ENCODE peak calls at places on chromosomes 7 and 10, in nine cellular contexts. W, M, B, P, D, U, S, G and Z are unnamed samples.

GRCh38 chr10:3978762-3979161 is 193.8 kb upstream of the KLF6 start:
- DNase-seq in W (no peak), M (no peak), B (no peak), P (no peak), D (no peak), U (no peak), S (no peak), G (no peak), Z (no peak)

GRCh38 chr7:1122832-1123501 is 35.1 kb downstream of the GPER1 start:
- DNase-seq in W (no peak), M (no peak), B (peak; percentile 42), P (no peak), D (no peak), U (no peak), S (no peak), G (no peak), Z (no peak)

GRCh38 chr7:78141533-78142281 is 343.1 kb downstream of the PHTF2 start:
- DNase-seq in W (peak; percentile 42), M (no peak), B (no peak), P (no peak), D (no peak), U (peak; percentile 14), S (no peak), G (no peak), Z (no peak)

GRCh38 chr7:25666671-25667060 is 438.4 kb upstream of the NPVF start:
- DNase-seq in W (no peak), M (no peak), B (no peak), P (no peak), D (no peak), U (no peak), S (no peak), G (no peak), Z (no peak)

GRCh38 chr10:132865851-132866600 is 76.3 kb downstream of the CFAP46 start:
- DNase-seq in W (no peak), M (no peak), B (no peak), P (no peak), D (no peak), U (no peak), S (peak; percentile 17), G (peak; percentile 4), Z (no peak)

GRCh38 chr10:112340601-112341000 is 33.3 kb upstream of the ACSL5 start:
- DNase-seq in W (no peak), M (no peak), B (no peak), P (no peak), D (no peak), U (no peak), S (no peak), G (no peak), Z (no peak)

GRCh38 chr10:77301305-77301730 is 336.3 kb downstream of the KCNMA1 start:
- DNase-seq in W (peak; percentile 55), M (no peak), B (no peak), P (no peak), D (no peak), U (peak; percentile 65), S (no peak), G (no peak), Z (no peak)

GRCh38 chr10:103281753-103282152 is 4.8 kb downstream of the INA start:
- DNase-seq in W (peak; percentile 12), M (no peak), B (no peak), P (no peak), D (no peak), U (no peak), S (no peak), G (no peak), Z (peak; percentile 67)

GRCh38 chr10:37856881-37857286 is 526 bp downstream of the ZNF248 start:
- DNase-seq in W (no peak), M (peak; percentile 39), B (peak; percentile 28), P (peak; percentile 7), D (peak; percentile 17), U (no peak), S (peak; percentile 27), G (peak; percentile 35), Z (peak; percentile 44)

GRCh38 chr7:88859288-88859687 is 63.8 kb upstream of the TEX47 start:
- DNase-seq in W (no peak), M (no peak), B (no peak), P (no peak), D (no peak), U (no peak), S (no peak), G (no peak), Z (no peak)

GRCh38 chr7:155858521-155859061 is 46.3 kb upstream of the SHH start:
- DNase-seq in W (peak; percentile 44), M (no peak), B (no peak), P (no peak), D (no peak), U (peak; percentile 11), S (peak; percentile 27), G (no peak), Z (no peak)

GRCh38 chr7:18689535-18689934 is 194.0 kb downstream of the HDAC9 start:
- DNase-seq in W (no peak), M (no peak), B (no peak), P (no peak), D (no peak), U (no peak), S (no peak), G (no peak), Z (no peak)

GRCh38 chr10:77532068-77532467 is 105.5 kb downstream of the KCNMA1 start:
- DNase-seq in W (peak; percentile 60), M (no peak), B (no peak), P (peak; percentile 90), D (no peak), U (peak; percentile 65), S (no peak), G (no peak), Z (no peak)

GRCh38 chr7:80783688-80784327 is 135.0 kb downstream of the SEMA3C start:
- DNase-seq in W (peak; percentile 27), M (no peak), B (no peak), P (peak; percentile 19), D (no peak), U (peak; percentile 35), S (no peak), G (no peak), Z (no peak)

GRCh38 chr10:6228010-6228511 is 25.3 kb downstream of the PFKFB3 start:
- DNase-seq in W (peak; percentile 69), M (no peak), B (no peak), P (peak; percentile 74), D (no peak), U (peak; percentile 83), S (no peak), G (no peak), Z (no peak)

GRCh38 chr10:123135415-123136141 is at the start of gene HMX3:
- DNase-seq in W (peak; percentile 54), M (peak; percentile 52), B (no peak), P (no peak), D (no peak), U (peak; percentile 55), S (no peak), G (no peak), Z (no peak)

GRCh38 chr10:70234668-70235447 is 1.6 kb upstream of the PPA1 start:
- DNase-seq in W (peak; percentile 86), M (no peak), B (no peak), P (peak; percentile 42), D (no peak), U (peak; percentile 73), S (no peak), G (no peak), Z (no peak)

GRCh38 chr7:23055582-23056178 is 41.8 kb upstream of the HYCC1 start:
- DNase-seq in W (peak; percentile 76), M (peak; percentile 66), B (no peak), P (peak; percentile 73), D (no peak), U (peak; percentile 82), S (peak; percentile 31), G (no peak), Z (peak; percentile 67)

DNA sequence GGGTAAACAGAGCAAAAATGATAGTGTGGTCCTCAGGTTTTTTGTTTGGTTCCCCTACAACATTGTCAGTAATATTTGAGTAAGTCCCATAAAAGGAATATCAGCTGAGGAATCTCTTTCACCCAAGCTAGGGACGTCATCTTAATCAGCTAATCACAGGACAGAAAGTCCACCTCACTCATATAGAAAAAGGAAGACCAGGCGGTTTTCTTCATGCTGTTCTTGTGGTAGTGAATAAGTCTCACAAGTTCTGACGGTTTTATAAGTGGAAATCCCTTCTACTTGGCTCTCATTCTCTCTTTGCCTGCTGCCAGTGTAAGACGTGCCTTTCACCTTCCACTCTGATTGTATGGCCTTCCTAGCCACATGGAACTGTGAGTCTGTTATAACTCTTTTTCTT is 308.1 kb upstream of the PFKP start:
- DNase-seq in W (no peak), M (no peak), B (no peak), P (no peak), D (no peak), U (no peak), S (no peak), G (no peak), Z (no peak)
- H3K4me3 ChIP-seq in W (no peak overlapping the region), M (no peak overlapping the region), B (no peak overlapping the region), P (no peak overlapping the region), D (no peak overlapping the region), U (no peak overlapping the region), S (no peak overlapping the region), G (no peak overlapping the region), Z (no peak overlapping the region)

DNA sequence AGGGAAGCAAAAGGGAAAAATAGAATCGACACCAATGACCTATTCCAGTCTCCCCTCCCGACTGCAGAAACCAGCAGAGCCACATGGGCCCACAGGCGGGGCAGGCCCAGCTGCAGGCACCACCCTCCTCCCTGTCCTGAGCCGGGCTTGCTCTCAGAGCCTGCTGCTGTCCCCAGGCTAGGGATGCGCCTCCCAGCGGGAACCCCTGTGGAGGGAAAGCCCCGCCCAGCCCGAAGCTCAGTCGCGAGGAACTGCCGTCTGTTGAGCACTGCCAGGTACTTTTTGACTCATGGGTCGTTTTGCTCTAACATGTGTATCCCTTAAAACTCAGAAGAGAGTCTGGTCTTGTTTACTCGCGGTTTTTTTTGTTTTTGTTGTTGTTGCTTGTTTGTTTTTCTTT is 124.5 kb upstream of the RET start:
- DNase-seq in W (no peak), M (no peak), B (no peak), P (no peak), D (peak; percentile 58), U (no peak), S (peak; percentile 25), G (peak; percentile 70), Z (no peak)
- H3K4me3 ChIP-seq in W (no peak overlapping the region), M (no peak overlapping the region), B (no peak overlapping the region), P (no peak overlapping the region), D (no peak overlapping the region), U (no peak overlapping the region), S (no peak overlapping the region), G (no peak overlapping the region), Z (no peak overlapping the region)

DNA sequence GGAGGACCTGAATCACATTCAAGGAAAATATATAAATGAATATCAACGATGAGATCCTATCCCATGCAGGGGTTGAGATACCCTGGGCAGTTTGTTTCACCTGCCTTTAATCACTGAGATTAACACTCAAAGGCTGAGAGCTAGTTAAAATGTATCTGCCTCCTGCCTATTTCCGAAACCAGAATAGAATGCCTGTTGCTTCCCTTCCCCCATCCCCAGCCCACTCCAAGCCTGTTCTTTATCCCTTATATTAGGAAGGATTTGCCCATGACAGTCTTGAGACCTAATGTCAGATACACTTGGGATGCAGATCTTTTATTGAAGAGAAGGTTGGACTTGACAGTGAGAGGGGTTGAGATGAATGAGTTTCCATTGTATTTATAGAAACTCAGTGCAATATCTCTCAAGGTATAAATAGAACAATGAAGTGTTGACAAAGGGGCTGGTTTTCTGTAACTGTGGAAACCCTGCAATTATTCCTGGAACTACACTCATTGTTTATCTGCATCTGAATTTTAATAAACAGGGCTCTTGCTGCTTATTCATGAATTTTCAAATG is 66.6 kb downstream of the SORCS3 start:
- DNase-seq in W (no peak), M (no peak), B (no peak), P (no peak), D (no peak), U (no peak), S (no peak), G (no peak), Z (no peak)
- H3K4me3 ChIP-seq in W (no peak overlapping the region), M (no peak overlapping the region), B (no peak overlapping the region), P (no peak overlapping the region), D (no peak overlapping the region), U (no peak overlapping the region), S (no peak overlapping the region), G (no peak overlapping the region), Z (no peak overlapping the region)

GRCh38 chr7:114930107-114930521 is 8.2 kb downstream of the MDFIC start:
- DNase-seq in W (peak; percentile 60), M (no peak), B (no peak), P (no peak), D (no peak), U (peak; percentile 45), S (no peak), G (no peak), Z (no peak)
- H3K4me3 ChIP-seq in W (no peak overlapping the region), M (peak overlapping the region; percentile 21), B (no peak overlapping the region), P (no peak overlapping the region), D (no peak overlapping the region), U (no peak overlapping the region), S (no peak overlapping the region), G (no peak overlapping the region), Z (peak overlapping the region; percentile 36)